ENCODE peak calls at places on chromosome 11, in eight cellular contexts. Y is endothelial cell of umbilical vein; D is CD8-positive, alpha-beta T cell; S is stimulated activated CD4-positive, alpha-beta T cell treated with anti-CD3 and anti-CD28 coated beads, Interleukin-2, amount 100 ng/mL, for 24 hours; L is HFFc6; C is HS-5; V is GM12891; T is stimulated activated CD8-positive, alpha-beta memory T cell treated with anti-CD3 and anti-CD28 coated beads, Interleukin-2, amount 100 ng/mL, for 1 hour. E is an unnamed sample.

GRCh38 chr11:20201231-20201630 is 41.0 kb upstream of the DBX1 start:
- DNase-seq in Y (no peak), D (no peak), S (no peak), L (no peak), C (no peak), V (no peak), T (no peak), E (no peak)

GRCh38 chr11:122235615-122236014 is 119.6 kb upstream of the BLID start:
- DNase-seq in Y (no peak), D (no peak), S (no peak), L (peak), C (peak), V (no peak), T (no peak), E (peak)

GRCh38 chr11:14713518-14714244 is 70.1 kb downstream of the PDE3B start:
- DNase-seq in Y (no peak), D (no peak), S (no peak), L (no peak), C (no peak), V (no peak), T (no peak), E (no peak)

GRCh38 chr11:41382927-41383326 is 76.5 kb downstream of the LRRC4C start:
- DNase-seq in Y (no peak), D (no peak), S (no peak), L (no peak), C (no peak), V (no peak), T (no peak), E (no peak)

GRCh38 chr11:68763181-68763721 is 11.9 kb upstream of the TESMIN start:
- DNase-seq in Y (no peak), D (no peak), S (no peak), L (peak), C (no peak), V (no peak), T (no peak), E (peak)

GRCh38 chr11:100984668-100985067 is 144.9 kb downstream of the PGR start:
- DNase-seq in Y (no peak), D (no peak), S (no peak), L (no peak), C (no peak), V (no peak), T (no peak), E (no peak)

GRCh38 chr11:121741954-121742361 is 289.2 kb upstream of the SORL1-AS1 start:
- DNase-seq in Y (no peak), D (no peak), S (no peak), L (no peak), C (no peak), V (no peak), T (no peak), E (no peak)

GRCh38 chr11:94583885-94584500 is 16.8 kb downstream of the PIWIL4 start:
- DNase-seq in Y (no peak), D (no peak), S (no peak), L (no peak), C (no peak), V (no peak), T (no peak), E (no peak)

E was measured in NCI-H1417.